ENCODE peak calls at places on chromosomes 11 and 22, in ten cellular contexts. One of them, this sample, is unnamed.

GRCh38 chr11:19259487-19260345 is 19.0 kb upstream of the E2F8 start:
- DNase-seq in upper lobe of left lung: peak; percentile 69
- DNase-seq in left ventricle myocardium inferior: peak; percentile 68
- DNase-seq in heart left ventricle: peak; percentile 27
- DNase-seq in mammary epithelial cell: peak; percentile 36
- DNase-seq in pancreas: peak; percentile 63
- DNase-seq in CD8-positive, alpha-beta T cell: peak; percentile 53
- DNase-seq in colonic mucosa: peak; percentile 78
- DNase-seq in psoas muscle: peak; percentile 68
- DNase-seq in adrenal gland: peak; percentile 80
- DNase-seq in this sample: peak; percentile 28

GRCh38 chr11:87889126-87889525 is 286.1 kb downstream of the RAB38 start:
- DNase-seq in upper lobe of left lung: no peak
- DNase-seq in left ventricle myocardium inferior: no peak
- DNase-seq in heart left ventricle: no peak
- DNase-seq in mammary epithelial cell: no peak
- DNase-seq in pancreas: no peak
- DNase-seq in CD8-positive, alpha-beta T cell: no peak
- DNase-seq in colonic mucosa: no peak
- DNase-seq in psoas muscle: no peak
- DNase-seq in adrenal gland: no peak
- DNase-seq in this sample: no peak

GRCh38 chr22:19429950-19430889 is 1.3 kb downstream of the HIRA start:
- DNase-seq in upper lobe of left lung: peak; percentile 59
- DNase-seq in left ventricle myocardium inferior: peak; percentile 31
- DNase-seq in heart left ventricle: no peak
- DNase-seq in mammary epithelial cell: peak; percentile 46
- DNase-seq in pancreas: peak; percentile 36
- DNase-seq in CD8-positive, alpha-beta T cell: peak; percentile 67
- DNase-seq in colonic mucosa: peak; percentile 38
- DNase-seq in psoas muscle: peak; percentile 41
- DNase-seq in adrenal gland: peak; percentile 63
- DNase-seq in this sample: no peak

GRCh38 chr22:34798605-34799004 is 267.4 kb upstream of the ISX start:
- DNase-seq in upper lobe of left lung: no peak
- DNase-seq in left ventricle myocardium inferior: no peak
- DNase-seq in heart left ventricle: peak; percentile 31
- DNase-seq in mammary epithelial cell: no peak
- DNase-seq in pancreas: no peak
- DNase-seq in CD8-positive, alpha-beta T cell: no peak
- DNase-seq in colonic mucosa: no peak
- DNase-seq in psoas muscle: no peak
- DNase-seq in adrenal gland: peak; percentile 21
- DNase-seq in this sample: no peak

GRCh38 chr11:3006505-3007260 is 14.6 kb upstream of the NAP1L4 start:
- DNase-seq in upper lobe of left lung: peak; percentile 89
- DNase-seq in left ventricle myocardium inferior: no peak
- DNase-seq in heart left ventricle: no peak
- DNase-seq in mammary epithelial cell: no peak
- DNase-seq in pancreas: no peak
- DNase-seq in CD8-positive, alpha-beta T cell: peak; percentile 82
- DNase-seq in colonic mucosa: no peak
- DNase-seq in psoas muscle: no peak
- DNase-seq in adrenal gland: no peak
- DNase-seq in this sample: no peak

GRCh38 chr11:64448599-64449380 is 89.8 kb downstream of the RPS6KA4 start:
- DNase-seq in upper lobe of left lung: peak; percentile 90
- DNase-seq in left ventricle myocardium inferior: peak; percentile 81
- DNase-seq in heart left ventricle: peak; percentile 79
- DNase-seq in mammary epithelial cell: peak; percentile 62
- DNase-seq in pancreas: peak; percentile 93
- DNase-seq in CD8-positive, alpha-beta T cell: peak; percentile 67
- DNase-seq in colonic mucosa: peak; percentile 84
- DNase-seq in psoas muscle: peak; percentile 81
- DNase-seq in adrenal gland: peak; percentile 89
- DNase-seq in this sample: peak; percentile 15

GRCh38 chr22:49553518-49554295 is 274.0 kb downstream of the BRD1 start:
- DNase-seq in upper lobe of left lung: peak; percentile 18
- DNase-seq in left ventricle myocardium inferior: no peak
- DNase-seq in heart left ventricle: no peak
- DNase-seq in mammary epithelial cell: no peak
- DNase-seq in pancreas: no peak
- DNase-seq in CD8-positive, alpha-beta T cell: no peak
- DNase-seq in colonic mucosa: no peak
- DNase-seq in psoas muscle: no peak
- DNase-seq in adrenal gland: peak; percentile 9
- DNase-seq in this sample: no peak

GRCh38 chr11:95514386-95515145 is 275.0 kb downstream of the FAM76B start:
- DNase-seq in upper lobe of left lung: no peak
- DNase-seq in left ventricle myocardium inferior: no peak
- DNase-seq in heart left ventricle: no peak
- DNase-seq in mammary epithelial cell: peak; percentile 66
- DNase-seq in pancreas: no peak
- DNase-seq in CD8-positive, alpha-beta T cell: no peak
- DNase-seq in colonic mucosa: no peak
- DNase-seq in psoas muscle: no peak
- DNase-seq in adrenal gland: no peak
- DNase-seq in this sample: peak; percentile 77

GRCh38 chr11:86869531-86869930 is 69.2 kb downstream of the PRSS23 start:
- DNase-seq in upper lobe of left lung: no peak
- DNase-seq in left ventricle myocardium inferior: no peak
- DNase-seq in heart left ventricle: no peak
- DNase-seq in mammary epithelial cell: no peak
- DNase-seq in pancreas: no peak
- DNase-seq in CD8-positive, alpha-beta T cell: no peak
- DNase-seq in colonic mucosa: no peak
- DNase-seq in psoas muscle: no peak
- DNase-seq in adrenal gland: no peak
- DNase-seq in this sample: no peak

GRCh38 chr11:86869966-86870570 is 69.7 kb downstream of the PRSS23 start:
- DNase-seq in upper lobe of left lung: peak; percentile 46
- DNase-seq in left ventricle myocardium inferior: peak; percentile 49
- DNase-seq in heart left ventricle: peak; percentile 65
- DNase-seq in mammary epithelial cell: peak; percentile 19
- DNase-seq in pancreas: peak; percentile 42
- DNase-seq in CD8-positive, alpha-beta T cell: peak; percentile 21
- DNase-seq in colonic mucosa: peak; percentile 60
- DNase-seq in psoas muscle: peak; percentile 56
- DNase-seq in adrenal gland: peak; percentile 80
- DNase-seq in this sample: peak; percentile 23

GRCh38 chr11:86861810-86862209 is 61.5 kb downstream of the PRSS23 start:
- DNase-seq in upper lobe of left lung: no peak
- DNase-seq in left ventricle myocardium inferior: no peak
- DNase-seq in heart left ventricle: no peak
- DNase-seq in mammary epithelial cell: no peak
- DNase-seq in pancreas: no peak
- DNase-seq in CD8-positive, alpha-beta T cell: no peak
- DNase-seq in colonic mucosa: no peak
- DNase-seq in psoas muscle: no peak
- DNase-seq in adrenal gland: no peak
- DNase-seq in this sample: no peak

DNA sequence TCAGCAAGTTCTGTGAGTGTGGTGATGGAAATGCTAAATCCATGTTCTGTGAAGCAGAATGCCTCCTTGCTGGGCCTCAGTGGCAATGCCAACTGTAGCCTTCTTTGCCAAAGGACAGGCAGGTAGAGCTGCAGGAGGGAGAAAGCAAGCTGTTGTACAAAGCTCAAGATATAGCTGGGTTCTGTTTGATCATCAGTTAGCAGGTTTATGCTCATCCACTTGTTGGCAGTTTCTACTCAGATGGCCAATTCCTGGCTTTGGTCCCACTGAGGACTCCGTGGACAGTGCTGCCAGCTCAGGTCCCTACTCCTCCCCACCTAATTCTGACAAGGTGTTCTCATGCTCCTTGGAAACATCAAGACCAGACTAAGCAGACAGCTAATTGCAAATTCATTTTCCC is 65.1 kb downstream of the PRSS23 start:
- DNase-seq in upper lobe of left lung: no peak
- DNase-seq in left ventricle myocardium inferior: no peak
- DNase-seq in heart left ventricle: no peak
- DNase-seq in mammary epithelial cell: no peak
- DNase-seq in pancreas: no peak
- DNase-seq in CD8-positive, alpha-beta T cell: no peak
- DNase-seq in colonic mucosa: no peak
- DNase-seq in psoas muscle: no peak
- DNase-seq in adrenal gland: no peak
- DNase-seq in this sample: no peak
- H3K27me3 ChIP-seq in upper lobe of left lung: no peaks in the 10 kb centered on the region
- H3K27me3 ChIP-seq in left ventricle myocardium inferior: no peaks in the 10 kb centered on the region
- H3K27me3 ChIP-seq in heart left ventricle: no peaks in the 10 kb centered on the region
- H3K27me3 ChIP-seq in mammary epithelial cell: no peaks in the 10 kb centered on the region
- H3K27me3 ChIP-seq in pancreas: peaks cover 2% of the 10 kb centered on the region
- H3K27me3 ChIP-seq in CD8-positive, alpha-beta T cell: no peaks in the 10 kb centered on the region
- H3K27me3 ChIP-seq in colonic mucosa: no peaks in the 10 kb centered on the region
- H3K27me3 ChIP-seq in psoas muscle: no peaks in the 10 kb centered on the region
- H3K27me3 ChIP-seq in adrenal gland: no peaks in the 10 kb centered on the region
- H3K27me3 ChIP-seq in this sample: no peaks in the 10 kb centered on the region

GRCh38 chr11:127474735-127475134 is 474.2 kb upstream of the KIRREL3 start:
- DNase-seq in upper lobe of left lung: no peak
- DNase-seq in left ventricle myocardium inferior: no peak
- DNase-seq in heart left ventricle: no peak
- DNase-seq in mammary epithelial cell: no peak
- DNase-seq in pancreas: no peak
- DNase-seq in CD8-positive, alpha-beta T cell: no peak
- DNase-seq in colonic mucosa: no peak
- DNase-seq in psoas muscle: no peak
- DNase-seq in adrenal gland: no peak
- DNase-seq in this sample: no peak

GRCh38 chr11:127471662-127472061 is 471.1 kb upstream of the KIRREL3 start:
- DNase-seq in upper lobe of left lung: no peak
- DNase-seq in left ventricle myocardium inferior: no peak
- DNase-seq in heart left ventricle: no peak
- DNase-seq in mammary epithelial cell: no peak
- DNase-seq in pancreas: no peak
- DNase-seq in CD8-positive, alpha-beta T cell: no peak
- DNase-seq in colonic mucosa: no peak
- DNase-seq in psoas muscle: no peak
- DNase-seq in adrenal gland: no peak
- DNase-seq in this sample: no peak

GRCh38 chr11:127470485-127470884 is 469.9 kb upstream of the KIRREL3 start:
- DNase-seq in upper lobe of left lung: no peak
- DNase-seq in left ventricle myocardium inferior: no peak
- DNase-seq in heart left ventricle: no peak
- DNase-seq in mammary epithelial cell: no peak
- DNase-seq in pancreas: no peak
- DNase-seq in CD8-positive, alpha-beta T cell: no peak
- DNase-seq in colonic mucosa: no peak
- DNase-seq in psoas muscle: no peak
- DNase-seq in adrenal gland: no peak
- DNase-seq in this sample: no peak
- TF ChIP-seq CTCF in upper lobe of left lung: no peak
- TF ChIP-seq CTCF in left ventricle myocardium inferior: peak; percentile 50
- TF ChIP-seq CTCF in heart left ventricle: peak; percentile 7
- TF ChIP-seq CTCF in mammary epithelial cell: peak; percentile 46
- TF ChIP-seq CTCF in pancreas: peak; percentile 12
- TF ChIP-seq CTCF in CD8-positive, alpha-beta T cell: no peak
- TF ChIP-seq CTCF in colonic mucosa: peak; percentile 34
- TF ChIP-seq CTCF in psoas muscle: no peak
- TF ChIP-seq CTCF in adrenal gland: no peak
- TF ChIP-seq CTCF in this sample: peak; percentile 20

GRCh38 chr11:123193742-123194141 is 1.3 kb downstream of the CLMP start:
- DNase-seq in upper lobe of left lung: no peak
- DNase-seq in left ventricle myocardium inferior: no peak
- DNase-seq in heart left ventricle: no peak
- DNase-seq in mammary epithelial cell: no peak
- DNase-seq in pancreas: no peak
- DNase-seq in CD8-positive, alpha-beta T cell: no peak
- DNase-seq in colonic mucosa: no peak
- DNase-seq in psoas muscle: no peak
- DNase-seq in adrenal gland: no peak
- DNase-seq in this sample: no peak

GRCh38 chr11:123195182-123196059 is at the start of gene CLMP:
- DNase-seq in upper lobe of left lung: no peak
- DNase-seq in left ventricle myocardium inferior: peak; percentile 33
- DNase-seq in heart left ventricle: peak; percentile 39
- DNase-seq in mammary epithelial cell: peak; percentile 58
- DNase-seq in pancreas: peak; percentile 39
- DNase-seq in CD8-positive, alpha-beta T cell: no peak
- DNase-seq in colonic mucosa: peak; percentile 41
- DNase-seq in psoas muscle: peak; percentile 69
- DNase-seq in adrenal gland: peak; percentile 46
- DNase-seq in this sample: no peak

GRCh38 chr11:123191939-123192338 is 3.1 kb downstream of the CLMP start:
- DNase-seq in upper lobe of left lung: no peak
- DNase-seq in left ventricle myocardium inferior: no peak
- DNase-seq in heart left ventricle: no peak
- DNase-seq in mammary epithelial cell: no peak
- DNase-seq in pancreas: no peak
- DNase-seq in CD8-positive, alpha-beta T cell: no peak
- DNase-seq in colonic mucosa: no peak
- DNase-seq in psoas muscle: no peak
- DNase-seq in adrenal gland: no peak
- DNase-seq in this sample: no peak

GRCh38 chr11:123196060-123196714 is 1.1 kb upstream of the CLMP start:
- DNase-seq in upper lobe of left lung: no peak
- DNase-seq in left ventricle myocardium inferior: no peak
- DNase-seq in heart left ventricle: no peak
- DNase-seq in mammary epithelial cell: no peak
- DNase-seq in pancreas: no peak
- DNase-seq in CD8-positive, alpha-beta T cell: no peak
- DNase-seq in colonic mucosa: no peak
- DNase-seq in psoas muscle: no peak
- DNase-seq in adrenal gland: peak; percentile 31
- DNase-seq in this sample: no peak

GRCh38 chr11:123194308-123195181 is 503 bp downstream of the CLMP start:
- DNase-seq in upper lobe of left lung: peak; percentile 42
- DNase-seq in left ventricle myocardium inferior: no peak
- DNase-seq in heart left ventricle: no peak
- DNase-seq in mammary epithelial cell: peak; percentile 56
- DNase-seq in pancreas: peak; percentile 28
- DNase-seq in CD8-positive, alpha-beta T cell: no peak
- DNase-seq in colonic mucosa: no peak
- DNase-seq in psoas muscle: peak; percentile 28
- DNase-seq in adrenal gland: peak; percentile 31
- DNase-seq in this sample: no peak
- H3K27ac ChIP-seq in upper lobe of left lung: peak overlapping the region; percentile 50
- H3K27ac ChIP-seq in left ventricle myocardium inferior: peak overlapping the region; percentile 63
- H3K27ac ChIP-seq in heart left ventricle: peak overlapping the region; percentile 59
- H3K27ac ChIP-seq in mammary epithelial cell: peak overlapping the region; percentile 77
- H3K27ac ChIP-seq in pancreas: no peak overlapping the region
- H3K27ac ChIP-seq in CD8-positive, alpha-beta T cell: no peak overlapping the region
- H3K27ac ChIP-seq in colonic mucosa: peak overlapping the region; percentile 71
- H3K27ac ChIP-seq in psoas muscle: no peak overlapping the region
- H3K27ac ChIP-seq in adrenal gland: no peak overlapping the region
- H3K27ac ChIP-seq in this sample: peak overlapping the region; percentile 29

GRCh38 chr11:117703209-117703608 is 93.8 kb downstream of the DSCAML1 start:
- DNase-seq in upper lobe of left lung: no peak
- DNase-seq in left ventricle myocardium inferior: no peak
- DNase-seq in heart left ventricle: no peak
- DNase-seq in mammary epithelial cell: no peak
- DNase-seq in pancreas: no peak
- DNase-seq in CD8-positive, alpha-beta T cell: no peak
- DNase-seq in colonic mucosa: peak; percentile 27
- DNase-seq in psoas muscle: no peak
- DNase-seq in adrenal gland: no peak
- DNase-seq in this sample: no peak

GRCh38 chr11:117705866-117706265 is 91.2 kb downstream of the DSCAML1 start:
- DNase-seq in upper lobe of left lung: no peak
- DNase-seq in left ventricle myocardium inferior: no peak
- DNase-seq in heart left ventricle: no peak
- DNase-seq in mammary epithelial cell: no peak
- DNase-seq in pancreas: no peak
- DNase-seq in CD8-positive, alpha-beta T cell: no peak
- DNase-seq in colonic mucosa: no peak
- DNase-seq in psoas muscle: no peak
- DNase-seq in adrenal gland: no peak
- DNase-seq in this sample: no peak

GRCh38 chr11:117710211-117710610 is 86.8 kb downstream of the DSCAML1 start:
- DNase-seq in upper lobe of left lung: no peak
- DNase-seq in left ventricle myocardium inferior: no peak
- DNase-seq in heart left ventricle: no peak
- DNase-seq in mammary epithelial cell: no peak
- DNase-seq in pancreas: no peak
- DNase-seq in CD8-positive, alpha-beta T cell: no peak
- DNase-seq in colonic mucosa: no peak
- DNase-seq in psoas muscle: no peak
- DNase-seq in adrenal gland: no peak
- DNase-seq in this sample: no peak

GRCh38 chr11:117704416-117705150 is 92.4 kb downstream of the DSCAML1 start:
- DNase-seq in upper lobe of left lung: no peak
- DNase-seq in left ventricle myocardium inferior: no peak
- DNase-seq in heart left ventricle: no peak
- DNase-seq in mammary epithelial cell: peak; percentile 3
- DNase-seq in pancreas: no peak
- DNase-seq in CD8-positive, alpha-beta T cell: no peak
- DNase-seq in colonic mucosa: no peak
- DNase-seq in psoas muscle: no peak
- DNase-seq in adrenal gland: no peak
- DNase-seq in this sample: no peak

DNA sequence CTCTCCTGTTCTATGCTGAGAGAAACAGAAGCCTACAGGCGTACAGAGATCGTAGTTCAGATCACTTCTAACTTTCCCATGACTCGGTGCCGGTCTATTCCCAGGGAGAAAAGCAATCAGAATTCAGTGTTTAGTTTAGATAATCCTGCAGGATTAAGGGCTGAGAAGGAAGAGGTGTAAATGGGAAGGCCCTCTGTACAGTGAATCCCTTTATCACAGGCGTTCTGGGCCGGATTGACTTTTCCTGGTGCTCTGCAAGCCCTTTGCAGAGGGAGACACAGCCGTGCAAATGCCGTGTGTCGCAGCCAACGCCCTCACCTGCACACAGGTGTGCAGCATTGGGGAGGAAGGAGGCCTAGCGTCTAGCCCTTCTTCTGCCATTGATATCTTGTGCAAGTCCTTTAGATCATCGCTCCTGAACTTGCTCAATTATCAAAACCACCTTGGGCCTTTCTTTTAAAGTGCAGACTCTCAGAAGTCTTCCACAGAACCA is 90.6 kb downstream of the DSCAML1 start:
- DNase-seq in upper lobe of left lung: no peak
- DNase-seq in left ventricle myocardium inferior: no peak
- DNase-seq in heart left ventricle: no peak
- DNase-seq in mammary epithelial cell: no peak
- DNase-seq in pancreas: no peak
- DNase-seq in CD8-positive, alpha-beta T cell: no peak
- DNase-seq in colonic mucosa: peak; percentile 25
- DNase-seq in psoas muscle: no peak
- DNase-seq in adrenal gland: no peak
- DNase-seq in this sample: no peak
- H3K27me3 ChIP-seq in upper lobe of left lung: no peaks in the 10 kb centered on the region
- H3K27me3 ChIP-seq in left ventricle myocardium inferior: no peaks in the 10 kb centered on the region
- H3K27me3 ChIP-seq in heart left ventricle: no peaks in the 10 kb centered on the region
- H3K27me3 ChIP-seq in mammary epithelial cell: peaks cover 2% of the 10 kb centered on the region
- H3K27me3 ChIP-seq in pancreas: no peaks in the 10 kb centered on the region
- H3K27me3 ChIP-seq in CD8-positive, alpha-beta T cell: no peaks in the 10 kb centered on the region
- H3K27me3 ChIP-seq in colonic mucosa: no peaks in the 10 kb centered on the region
- H3K27me3 ChIP-seq in psoas muscle: no peaks in the 10 kb centered on the region
- H3K27me3 ChIP-seq in adrenal gland: no peaks in the 10 kb centered on the region
- H3K27me3 ChIP-seq in this sample: peaks cover 22% of the 10 kb centered on the region